ENCODE peak calls at places on chromosomes 6 and 20, in eight cellular contexts. One of them, this sample, is unnamed.

GRCh38 chr6:31299511-31299910 is 27.6 kb upstream of the HLA-C start:
- DNase-seq in GM13977: no peak
- DNase-seq in brain microvascular endothelial cell: no peak
- DNase-seq in HepG2: no peak
- DNase-seq in tibial artery: no peak
- DNase-seq in AG04450: no peak
- DNase-seq in fibroblast of lung: no peak
- DNase-seq in activated CD8-positive, alpha-beta T cell treated with anti-CD3 and anti-CD28 coated beads for 36 hours: no peak
- DNase-seq in this sample: no peak

GRCh38 chr6:161076211-161076677 is 84.7 kb downstream of the MAP3K4 start:
- DNase-seq in activated CD8-positive, alpha-beta T cell treated with anti-CD3 and anti-CD28 coated beads for 36 hours: no peak
- DNase-seq in GM13977: no peak
- DNase-seq in tibial artery: no peak
- DNase-seq in fibroblast of lung: no peak
- DNase-seq in HepG2: no peak
- DNase-seq in brain microvascular endothelial cell: peak; percentile 44
- DNase-seq in AG04450: no peak
- DNase-seq in this sample: no peak

GRCh38 chr6:30685977-30686907 is at the start of gene PPP1R18:
- DNase-seq in HepG2: no peak
- DNase-seq in fibroblast of lung: no peak
- DNase-seq in brain microvascular endothelial cell: no peak
- DNase-seq in tibial artery: peak; percentile 95
- DNase-seq in GM13977: peak; percentile 75
- DNase-seq in activated CD8-positive, alpha-beta T cell treated with anti-CD3 and anti-CD28 coated beads for 36 hours: peak; percentile 91
- DNase-seq in AG04450: no peak
- DNase-seq in this sample: peak; percentile 84

GRCh38 chr20:31663838-31664695 is 26.4 kb downstream of the COX4I2 start:
- DNase-seq in HepG2: peak; percentile 97
- DNase-seq in activated CD8-positive, alpha-beta T cell treated with anti-CD3 and anti-CD28 coated beads for 36 hours: peak; percentile 34
- DNase-seq in fibroblast of lung: no peak
- DNase-seq in GM13977: no peak
- DNase-seq in AG04450: no peak
- DNase-seq in brain microvascular endothelial cell: no peak
- DNase-seq in tibial artery: no peak
- DNase-seq in this sample: no peak

GRCh38 chr6:28895131-28895812 is 28.5 kb downstream of the TRIM27 start:
- DNase-seq in brain microvascular endothelial cell: peak; percentile 98
- DNase-seq in AG04450: peak; percentile 90
- DNase-seq in tibial artery: peak; percentile 97
- DNase-seq in HepG2: peak; percentile 98
- DNase-seq in fibroblast of lung: peak; percentile 92
- DNase-seq in GM13977: peak; percentile 89
- DNase-seq in activated CD8-positive, alpha-beta T cell treated with anti-CD3 and anti-CD28 coated beads for 36 hours: peak; percentile 98
- DNase-seq in this sample: peak; percentile 91

GRCh38 chr6:112833546-112834215 is 486.6 kb downstream of the RFPL4B start:
- DNase-seq in fibroblast of lung: peak; percentile 65
- DNase-seq in GM13977: no peak
- DNase-seq in tibial artery: no peak
- DNase-seq in brain microvascular endothelial cell: no peak
- DNase-seq in HepG2: no peak
- DNase-seq in AG04450: no peak
- DNase-seq in activated CD8-positive, alpha-beta T cell treated with anti-CD3 and anti-CD28 coated beads for 36 hours: no peak
- DNase-seq in this sample: no peak

GRCh38 chr6:116309657-116310056 is 29.9 kb upstream of the TSPYL1 start:
- DNase-seq in fibroblast of lung: no peak
- DNase-seq in HepG2: no peak
- DNase-seq in tibial artery: no peak
- DNase-seq in AG04450: no peak
- DNase-seq in activated CD8-positive, alpha-beta T cell treated with anti-CD3 and anti-CD28 coated beads for 36 hours: no peak
- DNase-seq in GM13977: no peak
- DNase-seq in brain microvascular endothelial cell: no peak
- DNase-seq in this sample: no peak

GRCh38 chr20:60046011-60046413 is 87.8 kb downstream of the CDH26 start:
- DNase-seq in HepG2: no peak
- DNase-seq in GM13977: no peak
- DNase-seq in activated CD8-positive, alpha-beta T cell treated with anti-CD3 and anti-CD28 coated beads for 36 hours: no peak
- DNase-seq in AG04450: no peak
- DNase-seq in brain microvascular endothelial cell: no peak
- DNase-seq in fibroblast of lung: peak; percentile 61
- DNase-seq in tibial artery: no peak
- DNase-seq in this sample: no peak

GRCh38 chr6:27280540-27281000 is 31.5 kb downstream of the POM121L2 start:
- DNase-seq in tibial artery: no peak
- DNase-seq in GM13977: no peak
- DNase-seq in brain microvascular endothelial cell: peak; percentile 47
- DNase-seq in activated CD8-positive, alpha-beta T cell treated with anti-CD3 and anti-CD28 coated beads for 36 hours: no peak
- DNase-seq in HepG2: peak; percentile 10
- DNase-seq in fibroblast of lung: no peak
- DNase-seq in AG04450: no peak
- DNase-seq in this sample: no peak

GRCh38 chr6:159117031-159117430 is 52.2 kb upstream of the FNDC1 start:
- DNase-seq in tibial artery: peak; percentile 51
- DNase-seq in AG04450: no peak
- DNase-seq in HepG2: no peak
- DNase-seq in brain microvascular endothelial cell: peak; percentile 3
- DNase-seq in GM13977: no peak
- DNase-seq in activated CD8-positive, alpha-beta T cell treated with anti-CD3 and anti-CD28 coated beads for 36 hours: no peak
- DNase-seq in fibroblast of lung: peak; percentile 13
- DNase-seq in this sample: no peak

GRCh38 chr6:159117541-159117940 is 51.7 kb upstream of the FNDC1 start:
- DNase-seq in HepG2: no peak
- DNase-seq in AG04450: no peak
- DNase-seq in fibroblast of lung: no peak
- DNase-seq in tibial artery: peak; percentile 70
- DNase-seq in brain microvascular endothelial cell: no peak
- DNase-seq in GM13977: no peak
- DNase-seq in activated CD8-positive, alpha-beta T cell treated with anti-CD3 and anti-CD28 coated beads for 36 hours: no peak
- DNase-seq in this sample: no peak

GRCh38 chr6:159119835-159120234 is 49.4 kb upstream of the FNDC1 start:
- DNase-seq in fibroblast of lung: no peak
- DNase-seq in tibial artery: no peak
- DNase-seq in GM13977: no peak
- DNase-seq in HepG2: no peak
- DNase-seq in activated CD8-positive, alpha-beta T cell treated with anti-CD3 and anti-CD28 coated beads for 36 hours: no peak
- DNase-seq in brain microvascular endothelial cell: no peak
- DNase-seq in AG04450: no peak
- DNase-seq in this sample: no peak

GRCh38 chr6:159121387-159121955 is 47.7 kb upstream of the FNDC1 start:
- DNase-seq in AG04450: no peak
- DNase-seq in HepG2: no peak
- DNase-seq in tibial artery: no peak
- DNase-seq in GM13977: no peak
- DNase-seq in activated CD8-positive, alpha-beta T cell treated with anti-CD3 and anti-CD28 coated beads for 36 hours: no peak
- DNase-seq in fibroblast of lung: no peak
- DNase-seq in brain microvascular endothelial cell: no peak
- DNase-seq in this sample: no peak

GRCh38 chr6:159118941-159119340 is 50.3 kb upstream of the FNDC1 start:
- DNase-seq in activated CD8-positive, alpha-beta T cell treated with anti-CD3 and anti-CD28 coated beads for 36 hours: no peak
- DNase-seq in GM13977: no peak
- DNase-seq in fibroblast of lung: no peak
- DNase-seq in AG04450: no peak
- DNase-seq in brain microvascular endothelial cell: no peak
- DNase-seq in HepG2: no peak
- DNase-seq in tibial artery: no peak
- DNase-seq in this sample: no peak
- TF ChIP-seq CTCF in activated CD8-positive, alpha-beta T cell treated with anti-CD3 and anti-CD28 coated beads for 36 hours: peak; percentile 18
- TF ChIP-seq CTCF in GM13977: no peak
- TF ChIP-seq CTCF in fibroblast of lung: no peak
- TF ChIP-seq CTCF in AG04450: no peak
- TF ChIP-seq CTCF in brain microvascular endothelial cell: no peak
- TF ChIP-seq CTCF in HepG2: no peak
- TF ChIP-seq CTCF in tibial artery: no peak
- TF ChIP-seq CTCF in this sample: no peak

GRCh38 chr20:38731738-38732113 is 7.4 kb downstream of the SLC32A1 start:
- DNase-seq in fibroblast of lung: no peak
- DNase-seq in tibial artery: no peak
- DNase-seq in HepG2: no peak
- DNase-seq in AG04450: no peak
- DNase-seq in brain microvascular endothelial cell: no peak
- DNase-seq in GM13977: no peak
- DNase-seq in activated CD8-positive, alpha-beta T cell treated with anti-CD3 and anti-CD28 coated beads for 36 hours: no peak
- DNase-seq in this sample: no peak
- TF ChIP-seq CTCF in fibroblast of lung: no peak
- TF ChIP-seq CTCF in tibial artery: no peak
- TF ChIP-seq CTCF in HepG2: no peak
- TF ChIP-seq CTCF in AG04450: no peak
- TF ChIP-seq CTCF in brain microvascular endothelial cell: no peak
- TF ChIP-seq CTCF in GM13977: no peak
- TF ChIP-seq CTCF in activated CD8-positive, alpha-beta T cell treated with anti-CD3 and anti-CD28 coated beads for 36 hours: peak; percentile 64
- TF ChIP-seq CTCF in this sample: no peak

DNA sequence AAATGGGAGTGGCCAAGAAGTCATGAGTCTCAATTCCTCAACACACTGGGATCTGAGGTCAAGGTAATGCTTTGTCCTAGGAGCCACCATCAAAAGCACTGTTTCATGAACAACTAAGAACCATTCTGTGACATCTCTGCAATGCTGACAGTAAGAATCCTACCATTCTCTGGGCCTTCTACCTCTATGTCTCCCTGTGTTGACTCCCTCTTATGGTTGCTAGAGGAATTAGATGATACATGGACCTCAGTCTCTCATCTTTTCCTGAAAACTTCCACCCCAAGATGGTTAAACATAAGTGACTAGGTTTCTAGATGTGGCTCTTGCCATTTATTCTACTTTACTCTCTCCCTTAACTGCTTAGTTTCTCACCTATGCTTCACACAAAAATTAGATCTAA is 9.1 kb downstream of the MTRF1L start:
- DNase-seq in HepG2: peak; percentile 30
- DNase-seq in brain microvascular endothelial cell: no peak
- DNase-seq in AG04450: no peak
- DNase-seq in GM13977: no peak
- DNase-seq in tibial artery: no peak
- DNase-seq in activated CD8-positive, alpha-beta T cell treated with anti-CD3 and anti-CD28 coated beads for 36 hours: no peak
- DNase-seq in fibroblast of lung: no peak
- DNase-seq in this sample: no peak
- TF ChIP-seq CTCF in HepG2: peak; percentile 26
- TF ChIP-seq CTCF in brain microvascular endothelial cell: peak; percentile 37
- TF ChIP-seq CTCF in AG04450: no peak
- TF ChIP-seq CTCF in GM13977: no peak
- TF ChIP-seq CTCF in tibial artery: no peak
- TF ChIP-seq CTCF in activated CD8-positive, alpha-beta T cell treated with anti-CD3 and anti-CD28 coated beads for 36 hours: no peak
- TF ChIP-seq CTCF in fibroblast of lung: peak; percentile 9
- TF ChIP-seq CTCF in this sample: no peak

GRCh38 chr6:157989541-157990289 is 8.1 kb downstream of the SYNJ2 start:
- DNase-seq in tibial artery: peak; percentile 85
- DNase-seq in fibroblast of lung: peak; percentile 71
- DNase-seq in GM13977: no peak
- DNase-seq in brain microvascular endothelial cell: no peak
- DNase-seq in HepG2: no peak
- DNase-seq in AG04450: no peak
- DNase-seq in activated CD8-positive, alpha-beta T cell treated with anti-CD3 and anti-CD28 coated beads for 36 hours: peak; percentile 44
- DNase-seq in this sample: no peak

GRCh38 chr6:157991067-157991432 is 9.4 kb downstream of the SYNJ2 start:
- DNase-seq in tibial artery: peak; percentile 56
- DNase-seq in GM13977: no peak
- DNase-seq in fibroblast of lung: no peak
- DNase-seq in AG04450: no peak
- DNase-seq in activated CD8-positive, alpha-beta T cell treated with anti-CD3 and anti-CD28 coated beads for 36 hours: no peak
- DNase-seq in brain microvascular endothelial cell: no peak
- DNase-seq in HepG2: no peak
- DNase-seq in this sample: no peak

GRCh38 chr6:157990321-157991066 is 8.8 kb downstream of the SYNJ2 start:
- DNase-seq in brain microvascular endothelial cell: no peak
- DNase-seq in fibroblast of lung: peak; percentile 33
- DNase-seq in AG04450: no peak
- DNase-seq in activated CD8-positive, alpha-beta T cell treated with anti-CD3 and anti-CD28 coated beads for 36 hours: peak; percentile 67
- DNase-seq in tibial artery: peak; percentile 57
- DNase-seq in GM13977: no peak
- DNase-seq in HepG2: no peak
- DNase-seq in this sample: peak; percentile 33

GRCh38 chr6:157987788-157988699 is 6.4 kb downstream of the SYNJ2 start:
- DNase-seq in brain microvascular endothelial cell: no peak
- DNase-seq in GM13977: no peak
- DNase-seq in activated CD8-positive, alpha-beta T cell treated with anti-CD3 and anti-CD28 coated beads for 36 hours: no peak
- DNase-seq in tibial artery: no peak
- DNase-seq in AG04450: no peak
- DNase-seq in fibroblast of lung: no peak
- DNase-seq in HepG2: no peak
- DNase-seq in this sample: no peak

DNA sequence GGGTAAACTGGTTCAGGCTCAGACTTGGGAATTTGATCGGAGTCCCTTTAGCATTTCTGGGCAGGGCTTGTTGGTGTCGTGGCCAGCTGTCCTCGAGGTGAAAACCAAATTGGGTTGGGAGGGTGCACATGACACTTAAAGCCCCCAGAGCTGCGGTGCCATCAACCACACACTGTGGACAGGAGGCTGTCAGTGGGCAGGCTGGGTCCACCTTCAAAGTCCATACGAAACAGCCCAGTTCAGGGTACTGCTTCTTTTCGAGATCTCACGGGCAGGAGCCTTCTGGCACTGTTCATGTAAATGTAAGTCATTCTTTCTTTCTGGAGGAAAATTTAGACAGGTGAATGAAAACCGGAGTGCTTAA is 7.0 kb downstream of the SYNJ2 start:
- DNase-seq in fibroblast of lung: no peak
- DNase-seq in GM13977: no peak
- DNase-seq in tibial artery: no peak
- DNase-seq in HepG2: no peak
- DNase-seq in activated CD8-positive, alpha-beta T cell treated with anti-CD3 and anti-CD28 coated beads for 36 hours: no peak
- DNase-seq in brain microvascular endothelial cell: no peak
- DNase-seq in AG04450: no peak
- DNase-seq in this sample: no peak
- TF ChIP-seq CTCF in fibroblast of lung: no peak
- TF ChIP-seq CTCF in GM13977: no peak
- TF ChIP-seq CTCF in tibial artery: no peak
- TF ChIP-seq CTCF in HepG2: no peak
- TF ChIP-seq CTCF in activated CD8-positive, alpha-beta T cell treated with anti-CD3 and anti-CD28 coated beads for 36 hours: no peak
- TF ChIP-seq CTCF in brain microvascular endothelial cell: no peak
- TF ChIP-seq CTCF in AG04450: no peak
- TF ChIP-seq CTCF in this sample: no peak

DNA sequence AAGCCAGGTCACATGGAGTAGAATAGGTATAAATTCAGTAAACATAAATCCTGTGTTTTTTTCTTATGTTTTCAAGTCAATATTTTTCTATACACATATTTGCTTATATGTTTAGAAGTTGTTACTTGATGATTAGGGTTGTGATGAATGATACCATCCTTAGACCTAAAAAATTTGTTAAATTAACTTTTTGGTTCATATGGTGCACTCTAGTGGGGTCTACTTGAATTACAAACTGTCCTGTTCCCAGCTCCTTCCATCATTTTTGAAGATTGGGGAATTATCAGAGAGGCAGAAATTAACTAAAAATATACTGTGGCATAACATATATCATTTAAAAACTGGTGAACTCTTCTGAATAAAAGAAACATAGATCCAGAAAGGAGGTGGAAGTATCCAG is 48.3 kb upstream of the RIPPLY2 start:
- DNase-seq in fibroblast of lung: no peak
- DNase-seq in HepG2: no peak
- DNase-seq in brain microvascular endothelial cell: no peak
- DNase-seq in tibial artery: no peak
- DNase-seq in AG04450: no peak
- DNase-seq in GM13977: no peak
- DNase-seq in activated CD8-positive, alpha-beta T cell treated with anti-CD3 and anti-CD28 coated beads for 36 hours: no peak
- DNase-seq in this sample: no peak
- TF ChIP-seq CTCF in fibroblast of lung: no peak
- TF ChIP-seq CTCF in HepG2: no peak
- TF ChIP-seq CTCF in brain microvascular endothelial cell: no peak
- TF ChIP-seq CTCF in tibial artery: no peak
- TF ChIP-seq CTCF in AG04450: no peak
- TF ChIP-seq CTCF in GM13977: no peak
- TF ChIP-seq CTCF in activated CD8-positive, alpha-beta T cell treated with anti-CD3 and anti-CD28 coated beads for 36 hours: no peak
- TF ChIP-seq CTCF in this sample: no peak